ENCODE peak calls at places on chromosomes 4 and X, in five cellular contexts. Y is astrocyte, F is left lung, W is activated B cell treated with CpG ODN at 0.5 μM for 24 hours, E is PC-9. L is an unnamed sample.

GRCh38 chr4:167897116-167897515 is 195.2 kb upstream of the ANXA10 start:
- DNase-seq in F (no peak), W (no peak), Y (peak), E (peak), L (peak)

GRCh38 chr4:187618701-187619278 is 376.8 kb upstream of the ZFP42 start:
- DNase-seq in E (no peak), Y (peak), F (no peak), W (no peak), L (no peak)

GRCh38 chrX:3119376-3119775 is 78.1 kb downstream of the ARSF start:
- DNase-seq in W (no peak), Y (peak), F (no peak), E (no peak), L (no peak)

GRCh38 chrX:38694394-38694793 is 106.9 kb upstream of the MID1IP1 start:
- DNase-seq in Y (no peak), F (no peak), W (no peak), E (no peak), L (no peak)

GRCh38 chr4:18698119-18698883 is 676.7 kb upstream of the LCORL start:
- DNase-seq in Y (no peak), F (no peak), E (no peak), W (no peak), L (no peak)

GRCh38 chr4:163332526-163333405 is at the start of gene NPY1R:
- DNase-seq in W (no peak), E (peak), Y (peak), F (peak), L (peak)

GRCh38 chrX:139429913-139430312 is 100.6 kb upstream of the F9 start:
- DNase-seq in Y (peak), E (no peak), F (no peak), W (no peak), L (no peak)

GRCh38 chr4:70925899-70926635 is 23.9 kb downstream of the MOB1B start:
- DNase-seq in E (no peak), F (no peak), W (no peak), Y (no peak), L (no peak)

GRCh38 chr4:39048291-39048690 is 13.7 kb upstream of the KLHL5 start:
- DNase-seq in E (no peak), Y (no peak), W (no peak), F (no peak), L (no peak)

GRCh38 chr4:72430988-72431387 is 138.0 kb downstream of the ADAMTS3 start:
- DNase-seq in F (no peak), W (no peak), Y (no peak), E (no peak), L (no peak)

GRCh38 chr4:110540606-110541440 is 64.9 kb downstream of the ENPEP start:
- DNase-seq in E (no peak), Y (peak), W (no peak), F (no peak), L (no peak)

GRCh38 chr4:1081689-1082040 is 31.7 kb downstream of the RNF212 start:
- DNase-seq in W (no peak), F (no peak), Y (no peak), E (no peak), L (no peak)

GRCh38 chrX:920234-920799 is 289.7 kb downstream of the SHOX start:
- DNase-seq in E (no peak), W (no peak), F (no peak), Y (no peak), L (no peak)

GRCh38 chrX:124555036-124555595 is 208.8 kb downstream of the SH2D1A start:
- DNase-seq in W (no peak), Y (peak), F (no peak), E (no peak), L (no peak)

GRCh38 chr4:136562842-136563241 is 969.5 kb downstream of the PCDH18 start:
- DNase-seq in Y (peak), F (no peak), W (no peak), E (no peak), L (no peak)

GRCh38 chr4:78299565-78299972 is 242.4 kb downstream of the FRAS1 start:
- DNase-seq in E (no peak), W (no peak), F (no peak), Y (peak), L (no peak)

GRCh38 chrX:153884136-153885076 is 1.6 kb downstream of the L1CAM start:
- DNase-seq in W (no peak), Y (no peak), F (no peak), E (peak), L (no peak)

GRCh38 chr4:26028793-26029511 is 114.9 kb downstream of the SMIM20 start:
- DNase-seq in W (peak), Y (peak), E (peak), F (peak), L (peak)

GRCh38 chr4:151801547-151802516 is 41.0 kb upstream of the GATB start:
- DNase-seq in E (peak), Y (no peak), F (no peak), W (peak), L (no peak)

GRCh38 chrX:47540754-47541538 is 20.1 kb upstream of the ARAF start:
- DNase-seq in Y (peak), W (no peak), E (peak), F (peak), L (peak)

GRCh38 chrX:4830880-4831557 is 1117.6 kb upstream of the PRKX start:
- DNase-seq in Y (no peak), W (no peak), F (no peak), E (peak), L (no peak)

GRCh38 chrX:152881289-152881688 is 16.6 kb upstream of the ZNF185 start:
- DNase-seq in F (no peak), W (no peak), E (no peak), Y (no peak), L (no peak)

GRCh38 chrX:137574102-137574783 is 8.3 kb downstream of the ZIC3 start:
- DNase-seq in W (no peak), F (no peak), Y (no peak), E (no peak), L (no peak)

GRCh38 chr4:122045533-122045932 is 93.7 kb upstream of the TRPC3 start:
- DNase-seq in W (no peak), E (peak), F (peak), Y (peak), L (no peak)

GRCh38 chr4:144450526-144450925 is 195.4 kb upstream of the HHIP start:
- DNase-seq in F (no peak), E (no peak), W (no peak), Y (no peak), L (no peak)

DNA sequence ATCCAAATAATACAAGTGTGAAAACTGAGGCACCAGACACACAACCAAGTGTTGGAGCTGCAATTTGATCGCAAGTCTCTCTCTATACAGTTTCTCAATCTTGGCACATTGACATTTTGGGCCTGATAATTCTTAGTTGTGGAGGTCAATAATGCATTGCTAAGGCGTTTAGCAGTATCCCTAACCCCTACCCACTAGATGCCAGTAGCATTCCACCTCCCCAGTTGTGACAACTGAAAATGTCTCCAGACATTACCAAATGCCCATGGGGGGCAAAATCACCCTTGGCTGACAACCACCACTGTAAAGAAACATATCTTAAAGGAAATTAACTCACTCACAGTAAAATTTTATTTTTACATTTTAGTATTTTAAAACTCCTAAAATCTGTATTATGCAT is 4.2 kb downstream of the NR3C2 start:
- DNase-seq in E (no peak), W (no peak), F (no peak), Y (no peak), L (no peak)
- TF ChIP-seq CTCF in E (no peak), W (no peak), F (no peak), Y (no peak), L (no peak)

DNA sequence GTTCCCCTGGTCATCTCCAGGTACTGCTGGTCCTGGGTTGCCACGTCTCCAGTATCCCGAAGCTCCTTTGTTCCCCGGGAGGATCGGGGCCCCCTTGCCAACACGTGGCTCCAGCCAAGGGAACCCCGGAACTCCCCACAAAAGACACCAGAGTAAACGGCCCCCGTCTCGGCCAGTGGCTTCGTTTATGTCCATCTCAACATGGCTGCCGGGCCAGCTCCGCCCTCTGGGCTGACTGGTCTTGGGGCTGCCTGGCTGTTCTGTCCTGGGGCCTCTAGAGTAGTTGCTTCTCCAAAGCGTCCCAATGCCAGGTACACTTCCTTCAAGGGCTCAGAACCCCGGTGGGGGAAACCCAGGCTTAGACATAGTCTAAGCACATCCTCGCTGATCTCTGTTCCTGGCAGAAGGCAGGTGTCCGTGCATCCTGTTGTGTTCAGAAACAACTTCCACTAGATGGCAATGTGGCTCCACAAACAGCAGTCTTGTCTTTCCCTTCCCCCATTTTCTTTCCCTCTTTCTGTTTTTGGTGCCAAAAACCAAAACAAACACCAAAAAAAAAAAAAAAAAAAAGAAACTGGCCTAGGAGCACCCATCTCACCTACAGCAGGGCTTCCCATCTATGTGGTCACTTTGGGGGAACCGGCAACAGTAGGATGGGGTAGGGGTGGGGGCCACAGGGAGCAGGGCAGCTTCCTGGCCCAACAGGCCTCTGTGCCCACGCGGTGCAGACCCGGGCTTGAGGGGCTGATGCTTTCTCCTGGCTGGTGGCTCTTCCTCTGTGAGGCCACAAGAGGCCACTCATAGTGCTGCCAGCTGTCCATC is 35.3 kb downstream of the NBDY start:
- DNase-seq in Y (peak), F (peak), W (peak), E (peak), L (no peak)
- TF ChIP-seq CTCF in Y (peak), F (peak), W (no peak), E (peak), L (peak)

GRCh38 chr4:87120411-87121162 is 99.8 kb downstream of the KLHL8 start:
- DNase-seq in Y (peak), F (peak), W (no peak), E (no peak), L (no peak)
- TF ChIP-seq CTCF in Y (no peak), F (no peak), W (no peak), E (no peak), L (no peak)

GRCh38 chr4:143302526-143302925 is 34.1 kb upstream of the GAB1 start:
- DNase-seq in F (no peak), E (no peak), W (no peak), Y (peak), L (no peak)

GRCh38 chr4:143306788-143307187 is 29.9 kb upstream of the GAB1 start:
- DNase-seq in E (no peak), F (no peak), Y (no peak), W (no peak), L (no peak)

GRCh38 chr4:143296397-143297067 is 40.1 kb upstream of the GAB1 start:
- DNase-seq in Y (no peak), E (no peak), W (no peak), F (no peak), L (no peak)

GRCh38 chr4:143300860-143301259 is 35.8 kb upstream of the GAB1 start:
- DNase-seq in E (no peak), F (no peak), Y (no peak), W (no peak), L (no peak)
- TF ChIP-seq CTCF in E (no peak), F (no peak), Y (no peak), W (no peak), L (no peak)